ENCODE peak calls at places on chromosome 1, in seven cellular contexts. X is breast epithelium, V is heart right ventricle, N is prostate gland, Q is pancreas, E is HCT116, Z is cardiac muscle cell. U is an unnamed sample.
A peak's percentile ranks its signal among the peaks of the same experiment; 100 is the strongest.

GRCh38 chr1:179079113-179079761 is 2.6 kb upstream of the TOR3A start:
- DNase-seq in X (peak; percentile 50), V (no peak), N (peak; percentile 62), Q (no peak), E (peak; percentile 56), Z (peak; percentile 88), U (no peak)

GRCh38 chr1:47436979-47437517 is 796 bp upstream of the FOXD2 start:
- DNase-seq in X (no peak), V (no peak), N (no peak), Q (no peak), E (no peak), Z (peak; percentile 40), U (no peak)

GRCh38 chr1:180098242-180098995 is 56.2 kb upstream of the QSOX1 start:
- DNase-seq in X (no peak), V (no peak), N (no peak), Q (no peak), E (no peak), Z (peak; percentile 89), U (no peak)

GRCh38 chr1:159900086-159900680 is at the start of gene CFAP45:
- DNase-seq in X (peak; percentile 84), V (peak; percentile 84), N (peak; percentile 86), Q (peak; percentile 96), E (peak; percentile 65), Z (peak; percentile 91), U (no peak)

GRCh38 chr1:113670650-113671049 is 88.6 kb downstream of the PHTF1 start:
- DNase-seq in X (no peak), V (no peak), N (no peak), Q (no peak), E (no peak), Z (no peak), U (no peak)

GRCh38 chr1:230778916-230779590 is 31.9 kb downstream of the CAPN9 start:
- DNase-seq in X (no peak), V (no peak), N (no peak), Q (no peak), E (no peak), Z (peak; percentile 50), U (no peak)

GRCh38 chr1:38141483-38141882 is 94.9 kb upstream of the POU3F1 start:
- DNase-seq in X (no peak), V (no peak), N (no peak), Q (no peak), E (no peak), Z (no peak), U (no peak)

GRCh38 chr1:53878492-53879105 is 11.0 kb downstream of the YIPF1 start:
- DNase-seq in X (no peak), V (no peak), N (no peak), Q (no peak), E (peak; percentile 49), Z (peak; percentile 72), U (no peak)

GRCh38 chr1:27656157-27656893 is 15.7 kb downstream of the IFI6 start:
- DNase-seq in X (peak; percentile 58), V (peak; percentile 63), N (no peak), Q (no peak), E (no peak), Z (peak; percentile 63), U (no peak)

GRCh38 chr1:75130865-75131592 is 3.2 kb upstream of the LHX8 start:
- DNase-seq in X (no peak), V (no peak), N (no peak), Q (peak; percentile 39), E (no peak), Z (no peak), U (no peak)

GRCh38 chr1:75131593-75132420 is 2.4 kb upstream of the LHX8 start:
- DNase-seq in X (no peak), V (no peak), N (no peak), Q (no peak), E (no peak), Z (no peak), U (no peak)

GRCh38 chr1:75134656-75134938 is 409 bp downstream of the LHX8 start:
- DNase-seq in X (no peak), V (no peak), N (no peak), Q (no peak), E (no peak), Z (no peak), U (no peak)

GRCh38 chr1:75133754-75134655 is at the start of gene LHX8:
- DNase-seq in X (no peak), V (no peak), N (no peak), Q (no peak), E (no peak), Z (no peak), U (no peak)

GRCh38 chr1:75132421-75133381 is 1.5 kb upstream of the LHX8 start:
- DNase-seq in X (no peak), V (no peak), N (no peak), Q (no peak), E (no peak), Z (no peak), U (no peak)
- TF ChIP-seq CTCF in X (no peak), V (no peak), N (no peak), Q (no peak), E (no peak), Z (no peak), U (no peak)

GRCh38 chr1:155322953-155323728 is 2.4 kb downstream of the RUSC1 start:
- DNase-seq in X (peak; percentile 83), V (peak; percentile 93), N (peak; percentile 80), Q (peak; percentile 94), E (peak; percentile 72), Z (peak; percentile 98), U (peak; percentile 77)
- H3K27ac ChIP-seq in X (peak overlapping the region; percentile 97), V (peak overlapping the region; percentile 97), N (peak overlapping the region; percentile 95), Q (peak overlapping the region; percentile 81), E (peak overlapping the region; percentile 96), Z (peak overlapping the region; percentile 84), U (peak overlapping the region; percentile 80)

DNA sequence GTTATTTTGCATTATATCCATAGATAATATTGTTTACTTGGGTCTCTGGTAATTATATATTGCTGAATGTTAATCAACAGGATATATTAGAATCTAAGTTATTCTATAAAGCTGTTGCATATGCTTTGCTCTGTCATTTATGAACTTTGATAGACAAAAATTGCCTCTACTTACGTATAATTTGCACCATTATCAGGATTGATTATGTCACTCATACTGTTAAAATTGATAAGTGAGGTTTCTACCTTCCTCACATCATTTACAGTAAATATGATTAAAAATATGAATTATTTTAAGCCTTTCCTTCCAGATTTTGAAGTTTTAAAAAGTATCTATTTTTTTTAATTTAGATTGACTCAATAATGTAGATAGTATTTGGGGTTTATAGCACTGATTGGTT is 1540.4 kb upstream of the PRMT6 start:
- DNase-seq in X (no peak), V (no peak), N (no peak), Q (no peak), E (no peak), Z (no peak), U (no peak)
- TF ChIP-seq CTCF in X (no peak), V (no peak), N (no peak), Q (no peak), E (no peak), Z (no peak), U (no peak)

DNA sequence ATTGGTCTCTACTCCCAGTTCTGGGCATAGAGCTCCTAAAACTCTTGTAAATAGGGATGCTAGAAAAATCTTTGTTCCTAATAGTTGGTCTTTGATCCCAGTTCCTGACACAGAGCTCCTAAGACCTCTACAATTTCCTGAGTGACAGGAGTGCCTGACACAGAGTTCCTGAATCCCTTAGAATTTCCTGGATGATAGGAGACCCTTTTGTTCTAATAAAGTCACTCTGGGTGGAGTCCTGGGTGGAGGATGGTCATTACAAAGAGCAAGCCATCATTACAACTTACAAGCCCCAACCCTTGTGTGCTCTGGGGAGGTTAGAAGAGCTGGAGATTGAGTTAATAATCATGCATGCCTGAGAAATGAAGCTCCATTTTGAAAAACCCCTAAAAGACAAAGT is 58.4 kb downstream of the ZZZ3 start:
- DNase-seq in X (no peak), V (no peak), N (no peak), Q (no peak), E (no peak), Z (no peak), U (no peak)
- H3K27ac ChIP-seq in X (no peak overlapping the region), V (no peak overlapping the region), N (no peak overlapping the region), Q (no peak overlapping the region), E (no peak overlapping the region), Z (no peak overlapping the region), U (no peak overlapping the region)